ENCODE peak calls at places on chromosomes 13 and 19, in nine cellular contexts. Q, O, I, X, A, V, U, L and G are unnamed samples.

GRCh38 chr19:13872695-13873389 is 4.1 kb upstream of the NANOS3 start:
- DNase-seq in Q (no peak), I (peak), L (peak), V (peak), A (no peak), U (no peak), O (peak), X (peak), G (no peak)

GRCh38 chr13:113186061-113186900 is 22.2 kb downstream of the PCID2 start:
- DNase-seq in O (no peak), Q (peak), I (no peak), V (no peak), A (no peak), L (no peak), U (no peak), X (no peak), G (no peak)

GRCh38 chr19:33241091-33241529 is 15.5 kb upstream of the SLC7A10 start:
- DNase-seq in V (no peak), L (no peak), I (no peak), A (no peak), Q (no peak), X (no peak), O (no peak), U (peak), G (peak)

GRCh38 chr13:100363874-100364273 is 224.7 kb downstream of the GGACT start:
- DNase-seq in U (no peak), I (peak), V (no peak), Q (peak), X (no peak), A (no peak), L (no peak), O (no peak), G (no peak)

GRCh38 chr13:26325876-26326275 is 71.9 kb downstream of the CDK8 start:
- DNase-seq in X (no peak), U (no peak), O (no peak), V (no peak), Q (no peak), L (no peak), I (no peak), A (no peak), G (no peak)

GRCh38 chr13:44903596-44903995 is 85.7 kb downstream of the NUFIP1 start:
- DNase-seq in I (no peak), A (peak), U (peak), Q (peak), L (peak), X (peak), O (no peak), V (peak), G (peak)

GRCh38 chr13:52345631-52346251 is 60.2 kb downstream of the THSD1 start:
- DNase-seq in V (no peak), O (no peak), X (no peak), L (no peak), I (no peak), U (no peak), Q (no peak), A (no peak), G (no peak)

GRCh38 chr19:41785653-41786052 is 10.7 kb upstream of the CEACAM3 start:
- DNase-seq in I (peak), U (no peak), L (peak), A (no peak), O (peak), Q (peak), X (peak), V (peak), G (peak)

GRCh38 chr19:13538854-13539253 is 32.6 kb upstream of the CACNA1A start:
- DNase-seq in O (no peak), I (no peak), L (no peak), X (no peak), A (no peak), Q (no peak), U (no peak), V (no peak), G (no peak)

GRCh38 chr13:74298912-74299311 is 164.7 kb upstream of the KLF12 start:
- DNase-seq in I (no peak), V (no peak), A (no peak), U (no peak), X (no peak), Q (no peak), L (no peak), O (no peak), G (no peak)

GRCh38 chr13:76773695-76774094 is 112.5 kb downstream of the KCTD12 start:
- DNase-seq in A (no peak), V (no peak), X (no peak), I (no peak), O (no peak), Q (no peak), L (no peak), U (no peak), G (no peak)

GRCh38 chr13:43725460-43725859 is 61.3 kb downstream of the ENOX1 start:
- DNase-seq in L (no peak), Q (no peak), U (no peak), V (no peak), A (no peak), I (no peak), O (no peak), X (no peak), G (no peak)

GRCh38 chr13:79870123-79870522 is 389.2 kb downstream of the NDFIP2 start:
- DNase-seq in L (no peak), O (no peak), U (no peak), I (no peak), V (no peak), A (no peak), Q (no peak), X (no peak), G (no peak)

GRCh38 chr19:5459360-5459759 is 4.1 kb downstream of the ZNRF4 start:
- DNase-seq in Q (no peak), X (no peak), V (no peak), O (no peak), U (no peak), L (no peak), I (no peak), A (no peak), G (no peak)

GRCh38 chr19:50365434-50366306 is at the start of gene NAPSA:
- DNase-seq in U (no peak), O (no peak), V (no peak), L (no peak), X (no peak), Q (no peak), A (no peak), I (no peak), G (no peak)

GRCh38 chr19:12864721-12865715 is 16.2 kb downstream of the DNASE2 start:
- DNase-seq in L (no peak), O (no peak), A (no peak), Q (no peak), U (no peak), I (no peak), V (peak), X (no peak), G (peak)

GRCh38 chr19:41575998-41576397 is at the start of gene CEACAM21:
- DNase-seq in U (no peak), A (peak), Q (no peak), V (no peak), O (no peak), X (peak), L (peak), I (no peak), G (peak)

GRCh38 chr19:5470264-5470671 is 15.1 kb downstream of the ZNRF4 start:
- DNase-seq in Q (no peak), I (peak), O (no peak), V (peak), L (no peak), A (no peak), X (no peak), U (no peak), G (peak)

GRCh38 chr13:41145136-41145908 is 12.7 kb upstream of the KBTBD6 start:
- DNase-seq in A (no peak), L (no peak), Q (no peak), X (no peak), U (no peak), O (no peak), V (no peak), I (no peak), G (no peak)

GRCh38 chr13:82800391-82800790 is 1081.9 kb downstream of the SLITRK1 start:
- DNase-seq in V (no peak), O (no peak), I (no peak), X (no peak), Q (no peak), U (no peak), L (no peak), A (no peak), G (no peak)

GRCh38 chr13:72986197-72986596 is 72.6 kb upstream of the KLF5 start:
- DNase-seq in X (no peak), A (no peak), U (no peak), I (no peak), Q (no peak), O (no peak), V (no peak), L (no peak), G (no peak)

GRCh38 chr19:39596911-39597310 is 5.4 kb upstream of the LGALS13 start:
- DNase-seq in L (no peak), O (no peak), A (no peak), V (no peak), U (no peak), I (no peak), X (no peak), Q (no peak), G (no peak)

GRCh38 chr19:40236026-40236355 is 9.5 kb upstream of the CCNP start:
- DNase-seq in L (no peak), A (no peak), Q (no peak), V (no peak), X (no peak), O (no peak), U (no peak), I (no peak), G (no peak)

GRCh38 chr19:8311461-8312260 is 3.5 kb upstream of the CD320 start:
- DNase-seq in U (peak), Q (no peak), A (peak), L (peak), V (peak), I (no peak), X (peak), O (no peak), G (peak)

GRCh38 chr13:98977568-98978270 is at the start of gene DOCK9:
- DNase-seq in I (no peak), X (peak), L (peak), O (peak), Q (peak), U (peak), V (peak), A (peak), G (peak)

GRCh38 chr13:101144808-101145419 is 271.4 kb downstream of the NALCN start:
- DNase-seq in U (no peak), L (no peak), V (no peak), I (peak), O (peak), X (no peak), A (no peak), Q (peak), G (peak)

GRCh38 chr13:70189981-70190380 is 81.7 kb upstream of the KLHL1 start:
- DNase-seq in X (no peak), L (no peak), I (no peak), U (no peak), A (no peak), V (no peak), O (no peak), Q (no peak), G (no peak)

GRCh38 chr19:31976775-31977536 is 368.5 kb upstream of the ZNF507 start:
- DNase-seq in U (peak), V (no peak), A (no peak), I (no peak), X (no peak), Q (no peak), O (no peak), L (no peak), G (no peak)

GRCh38 chr19:16908759-16909158 is 20.0 kb downstream of the F2RL3 start:
- DNase-seq in A (no peak), L (no peak), V (no peak), X (no peak), U (no peak), I (no peak), O (no peak), Q (no peak), G (no peak)

GRCh38 chr19:7701049-7701653 is 780 bp downstream of the FCER2 start:
- DNase-seq in U (no peak), I (no peak), V (no peak), L (no peak), Q (no peak), O (no peak), A (no peak), X (no peak), G (no peak)

GRCh38 chr13:101876951-101877350 is 424.5 kb downstream of the ITGBL1 start:
- DNase-seq in O (no peak), A (no peak), L (no peak), U (no peak), X (no peak), V (no peak), I (no peak), Q (no peak), G (no peak)

GRCh38 chr19:29773141-29773540 is 38.6 kb upstream of the CCNE1 start:
- DNase-seq in I (no peak), O (no peak), X (no peak), L (no peak), A (no peak), V (no peak), Q (no peak), U (no peak), G (no peak)

GRCh38 chr19:11699931-11700794 is 38.6 kb downstream of the ZNF823 start:
- DNase-seq in A (no peak), X (no peak), V (peak), Q (peak), U (no peak), O (no peak), I (peak), L (no peak), G (peak)

GRCh38 chr13:27997904-27998522 is 9.5 kb upstream of the URAD start:
- DNase-seq in L (peak), X (peak), U (no peak), V (peak), A (peak), I (peak), Q (peak), O (no peak), G (peak)

GRCh38 chr13:81406022-81406421 is 1065.1 kb upstream of the SPRY2 start:
- DNase-seq in O (no peak), X (no peak), V (no peak), A (no peak), U (no peak), I (no peak), Q (no peak), L (no peak), G (no peak)

GRCh38 chr19:2333807-2334211 is 5.3 kb downstream of the SPPL2B start:
- DNase-seq in A (no peak), Q (no peak), X (no peak), L (no peak), I (no peak), V (no peak), O (no peak), U (no peak), G (peak)

GRCh38 chr19:2333027-2333806 is 4.7 kb downstream of the SPPL2B start:
- DNase-seq in I (no peak), X (no peak), L (no peak), U (no peak), O (no peak), Q (no peak), A (no peak), V (peak), G (peak)

GRCh38 chr19:2331601-2332246 is 3.2 kb downstream of the SPPL2B start:
- DNase-seq in U (no peak), X (no peak), L (no peak), V (no peak), I (no peak), A (no peak), Q (no peak), O (no peak), G (no peak)

GRCh38 chr19:2330632-2331284 is 2.3 kb downstream of the SPPL2B start:
- DNase-seq in V (peak), X (no peak), U (no peak), L (no peak), Q (no peak), I (no peak), O (no peak), A (no peak), G (peak)

DNA sequence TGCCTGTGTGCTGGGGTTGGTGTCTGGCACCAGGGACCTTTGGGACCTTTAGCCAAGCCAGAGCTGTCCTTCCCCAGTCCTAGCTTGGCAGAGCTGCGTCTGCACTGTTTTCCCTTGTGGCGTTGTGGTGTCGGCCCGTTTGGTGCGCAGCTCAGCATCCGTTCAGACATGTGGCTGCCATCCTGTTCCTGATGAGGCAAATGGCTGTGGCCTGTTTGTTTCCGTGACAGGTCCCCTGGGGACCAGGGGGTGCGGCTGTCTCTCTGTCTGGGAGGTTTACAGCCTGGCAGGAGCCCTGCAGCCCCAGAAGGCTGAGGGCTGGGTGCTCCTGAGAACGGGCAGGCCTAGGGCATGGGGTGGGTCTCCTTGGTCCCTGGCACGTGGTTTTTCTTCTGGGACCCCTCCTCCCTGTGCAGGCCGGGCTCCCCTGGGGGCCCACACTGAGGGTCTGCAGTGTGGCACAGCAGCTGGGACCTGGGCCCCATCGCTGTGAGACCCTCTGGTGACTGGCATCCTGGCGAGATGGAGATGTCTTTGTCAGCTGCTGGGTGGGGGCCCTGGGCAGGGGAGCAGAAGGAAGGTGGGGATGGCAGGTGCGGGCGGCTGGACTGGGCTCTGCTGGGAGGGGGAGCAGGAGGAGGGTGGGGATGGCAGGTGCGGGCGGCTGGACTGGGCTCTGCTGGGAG is 4.0 kb downstream of the SPPL2B start:
- DNase-seq in Q (no peak), V (no peak), O (no peak), U (no peak), X (no peak), A (peak), L (peak), I (no peak), G (peak)
- H3K27ac ChIP-seq in Q (no peak), V (peak), O (no peak), U (peak), X (peak), A (peak), L (peak), I (no peak), G (peak)

DNA sequence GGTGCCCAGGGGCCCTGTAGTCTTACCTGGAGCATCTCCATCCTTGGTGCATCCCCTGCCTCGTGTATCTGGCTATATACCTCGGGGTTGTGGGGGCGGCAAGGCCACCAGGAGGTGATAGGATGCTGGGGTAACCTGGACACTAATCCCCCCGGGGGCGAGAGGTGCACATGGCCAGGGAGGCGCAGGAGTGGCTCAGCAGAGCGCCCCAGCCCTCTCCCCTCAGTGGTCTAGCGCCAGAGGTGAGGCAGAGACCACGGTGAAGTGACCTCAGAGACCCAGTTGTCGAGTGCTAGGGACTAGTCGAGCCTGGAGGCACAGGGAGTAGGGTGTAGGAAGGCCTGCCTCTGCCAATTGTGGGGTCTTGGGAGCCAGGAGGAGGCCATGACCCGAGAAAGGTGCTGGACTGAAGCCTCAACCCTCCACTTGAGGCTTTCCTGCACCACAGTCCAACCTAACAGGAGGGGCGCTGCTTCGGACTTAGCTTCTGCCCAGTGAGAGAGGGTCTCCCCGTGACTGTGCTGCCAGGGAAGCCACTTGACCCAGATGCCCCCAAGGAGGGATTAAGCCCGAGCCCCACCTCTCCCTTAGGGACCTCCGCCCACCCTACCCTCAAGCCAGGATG is at the start of gene LHB:
- DNase-seq in O (no peak), V (no peak), U (no peak), Q (no peak), A (no peak), I (no peak), X (no peak), L (no peak), G (no peak)
- H3K4me3 ChIP-seq in O (no peak), V (no peak), U (peak), Q (peak), A (peak), I (peak), X (peak), L (peak), G (peak)

DNA sequence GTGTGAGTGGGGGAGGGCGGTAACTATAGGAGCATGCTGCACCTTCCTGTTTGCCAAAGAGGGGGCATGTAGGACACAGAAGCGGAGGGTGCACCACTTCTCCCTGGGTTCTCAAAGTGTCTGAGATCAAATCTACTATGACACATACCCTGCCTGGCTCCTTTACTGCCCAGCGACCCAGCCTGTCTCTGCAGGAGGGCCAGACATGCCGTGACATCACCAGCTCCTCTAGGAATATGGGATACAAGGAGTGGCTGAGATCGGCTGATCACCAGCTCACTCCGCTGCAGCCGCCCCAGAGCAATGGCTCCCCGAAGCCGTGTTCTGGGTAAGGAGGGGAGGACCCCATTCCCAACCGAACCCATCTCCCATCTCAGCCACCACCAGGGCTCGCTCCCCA is 16.4 kb upstream of the IGFL1 start:
- DNase-seq in Q (no peak), A (no peak), O (no peak), V (no peak), I (peak), U (no peak), X (no peak), L (no peak), G (no peak)
- H3K27ac ChIP-seq in Q (no peak), A (no peak), O (no peak), V (no peak), I (peak), U (no peak), X (no peak), L (no peak), G (no peak)

GRCh38 chr13:37918116-37919100 is 48.8 kb upstream of the TRPC4 start:
- DNase-seq in L (no peak), I (no peak), X (no peak), O (no peak), A (no peak), V (no peak), U (no peak), Q (no peak), G (peak)

GRCh38 chr13:37923236-37923635 is 53.7 kb upstream of the TRPC4 start:
- DNase-seq in I (no peak), O (no peak), V (no peak), L (no peak), A (no peak), U (no peak), X (no peak), Q (no peak), G (no peak)

GRCh38 chr13:37914781-37915391 is 45.3 kb upstream of the TRPC4 start:
- DNase-seq in I (no peak), V (no peak), Q (peak), A (no peak), U (no peak), O (no peak), L (no peak), X (no peak), G (no peak)

GRCh38 chr13:37919329-37919880 is 49.8 kb upstream of the TRPC4 start:
- DNase-seq in X (no peak), U (no peak), O (no peak), A (no peak), Q (no peak), L (no peak), V (no peak), I (no peak), G (no peak)
- H3K4me3 ChIP-seq in X (peak), U (no peak), O (no peak), A (peak), Q (no peak), L (no peak), V (no peak), I (no peak), G (no peak)

DNA sequence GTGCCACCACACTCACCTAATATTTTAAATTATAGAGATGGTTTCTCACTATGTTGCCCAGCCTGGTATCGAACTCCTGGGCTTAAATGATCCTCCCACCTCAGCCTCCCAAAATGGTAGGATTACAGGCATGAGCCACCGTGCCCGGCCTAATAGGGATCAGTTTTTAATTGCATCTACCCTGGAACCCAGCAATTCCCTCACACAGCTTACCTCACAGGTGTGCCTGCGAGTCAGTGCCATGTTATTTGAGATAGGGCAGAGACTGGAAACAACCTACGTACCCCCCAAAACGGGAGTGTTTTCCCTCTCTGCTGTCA is 14.3 kb downstream of the MAP2K2 start:
- DNase-seq in A (no peak), L (no peak), V (no peak), O (no peak), Q (no peak), X (no peak), U (no peak), I (no peak), G (no peak)
- H3K27ac ChIP-seq in A (no peak), L (no peak), V (no peak), O (no peak), Q (no peak), X (no peak), U (no peak), I (no peak), G (peak)

GRCh38 chr19:53158119-53158656 is 665 bp downstream of the ZNF347 start:
- DNase-seq in A (peak), I (no peak), V (peak), X (peak), Q (no peak), O (peak), U (peak), L (peak), G (peak)
- H3K4me3 ChIP-seq in A (peak), I (no peak), V (peak), X (peak), Q (peak), O (peak), U (peak), L (peak), G (peak)